ENCODE peak calls at places on chromosomes 12 and 14, in ten cellular contexts. K is SK-N-SH, F is mucosa of descending colon, J is HL-60, B is fibroblast of the aortic adventitia, M is heart left ventricle, C is epithelial cell of proximal tubule, T is cardiac fibroblast, A is HepG2, G is kidney. D is an unnamed sample.

GRCh38 chr12:75488553-75488952 is 8.0 kb downstream of the GLIPR1 start:
- DNase-seq in J (no peak), C (no peak), T (peak), K (peak), G (no peak), B (peak), A (peak), F (no peak), M (peak), D (no peak)

GRCh38 chr12:53495903-53496751 is 3.1 kb downstream of the MAP3K12 start:
- DNase-seq in K (no peak), T (peak), B (peak), J (no peak), G (peak), A (peak), F (no peak), M (peak), C (no peak), D (no peak)

GRCh38 chr12:55057466-55057865 is 37.7 kb downstream of the NEUROD4 start:
- DNase-seq in B (no peak), T (no peak), C (no peak), F (no peak), G (no peak), J (no peak), M (no peak), A (no peak), K (no peak), D (no peak)

GRCh38 chr14:68888025-68888850 is 90.9 kb downstream of the ACTN1 start:
- DNase-seq in M (peak), C (peak), A (no peak), B (no peak), F (no peak), K (no peak), G (peak), T (no peak), J (no peak), D (no peak)

GRCh38 chr12:7374423-7375144 is 69.4 kb downstream of the CD163L1 start:
- DNase-seq in B (peak), G (peak), C (no peak), J (no peak), A (peak), F (peak), M (peak), T (no peak), K (peak), D (peak)

GRCh38 chr12:92472198-92472597 is 230.6 kb upstream of the PLEKHG7 start:
- DNase-seq in F (no peak), A (no peak), M (no peak), T (no peak), B (peak), G (no peak), J (no peak), C (no peak), K (no peak), D (no peak)

GRCh38 chr12:57233357-57234232 is 4.1 kb downstream of the SHMT2 start:
- DNase-seq in T (peak), G (peak), B (peak), A (no peak), J (no peak), C (no peak), M (no peak), F (peak), K (no peak), D (no peak)

GRCh38 chr12:118743896-118744700 is 237.2 kb upstream of the SRRM4 start:
- DNase-seq in F (no peak), M (no peak), J (no peak), G (no peak), T (no peak), C (no peak), A (no peak), B (no peak), K (peak), D (no peak)

GRCh38 chr12:132282950-132283771 is 46.2 kb downstream of the GALNT9 start:
- DNase-seq in T (no peak), A (no peak), K (no peak), F (no peak), J (no peak), B (no peak), C (no peak), G (peak), M (no peak), D (no peak)

DNA sequence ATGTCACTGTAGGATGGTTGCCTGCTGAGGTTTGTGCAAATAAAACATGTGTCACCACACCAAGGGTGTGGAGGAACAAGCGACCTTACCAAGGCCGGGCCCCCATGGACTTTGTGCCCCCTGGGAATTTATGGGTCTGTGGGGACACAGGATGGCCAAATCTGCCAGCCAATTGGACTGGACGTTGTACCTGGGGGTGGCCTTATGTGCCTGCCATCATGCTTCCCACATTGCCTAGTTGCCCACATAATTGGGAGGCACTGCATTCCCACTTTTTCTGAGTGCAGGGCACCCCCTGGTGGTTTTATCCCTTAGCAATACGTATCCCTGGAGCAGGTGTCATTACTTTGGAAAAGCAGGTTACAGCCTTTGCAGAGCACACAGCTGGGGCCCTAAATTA is 92.6 kb upstream of the TMPO start:
- DNase-seq in J (no peak), B (no peak), M (no peak), G (no peak), F (peak), A (peak), T (no peak), C (no peak), K (no peak), D (no peak)
- TF ChIP-seq CTCF in J (no peak), B (peak), M (no peak), G (peak), F (no peak), A (peak), T (peak), C (peak), K (no peak), D (no peak)

GRCh38 chr12:31245822-31246469 is 80.0 kb downstream of the SINHCAF start:
- DNase-seq in J (no peak), C (no peak), T (peak), F (no peak), M (no peak), G (no peak), A (peak), B (peak), K (no peak), D (no peak)
- TF ChIP-seq CTCF in J (no peak), C (peak), T (peak), F (no peak), M (no peak), G (no peak), A (peak), B (no peak), K (no peak), D (no peak)

GRCh38 chr12:39581592-39581991 is 38.0 kb downstream of the ABCD2 start:
- DNase-seq in F (no peak), A (no peak), M (no peak), G (no peak), J (no peak), C (no peak), T (peak), B (no peak), K (no peak), D (no peak)

GRCh38 chr12:39592295-39592694 is 27.3 kb downstream of the ABCD2 start:
- DNase-seq in T (no peak), M (no peak), C (no peak), J (no peak), G (no peak), K (no peak), F (no peak), A (peak), B (no peak), D (no peak)

GRCh38 chr12:39586811-39587210 is 32.8 kb downstream of the ABCD2 start:
- DNase-seq in J (no peak), F (no peak), G (no peak), B (no peak), K (no peak), C (no peak), A (no peak), T (peak), M (no peak), D (no peak)

GRCh38 chr12:39587247-39587646 is 32.4 kb downstream of the ABCD2 start:
- DNase-seq in M (no peak), J (no peak), G (no peak), C (no peak), B (no peak), A (no peak), F (no peak), T (no peak), K (peak), D (peak)
- TF ChIP-seq CTCF in M (peak), J (peak), G (no peak), C (peak), B (no peak), A (peak), F (no peak), T (peak), K (peak), D (peak)

DNA sequence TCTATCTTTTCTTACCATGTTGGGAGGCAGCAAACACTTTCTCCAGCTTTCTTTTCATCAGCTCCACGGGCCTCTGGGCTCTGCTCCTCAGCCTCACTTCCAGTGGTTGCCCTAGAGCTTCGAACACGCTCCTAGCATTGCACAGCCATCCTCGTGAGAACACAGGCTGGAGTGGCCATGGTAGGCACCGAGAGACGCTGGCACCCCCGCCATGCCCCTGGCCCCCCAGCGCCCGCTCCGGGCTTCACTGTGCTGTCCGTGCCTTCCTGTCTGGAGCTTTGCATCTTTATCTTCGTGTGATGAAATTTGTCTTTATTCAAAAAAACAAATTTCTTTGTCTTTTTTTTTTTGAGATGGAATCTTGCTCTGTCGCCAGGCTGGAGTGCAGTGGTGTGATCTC is 352.2 kb downstream of the TMEM121 start:
- DNase-seq in T (no peak), C (no peak), M (no peak), G (no peak), F (no peak), B (no peak), J (no peak), K (no peak), A (no peak), D (no peak)
- TF ChIP-seq CTCF in T (no peak), C (no peak), M (no peak), G (no peak), F (no peak), B (no peak), J (no peak), K (no peak), A (no peak), D (no peak)